ENCODE peak calls at places on chromosomes 6 and 20, in seven cellular contexts. X is PC-3, S is neural progenitor cell, T is left lung, P is pancreas, C is lung, U is cardiac muscle cell. D is an unnamed sample. For H3K9me3, the result is how much of the 10 kb centered on the place peaks cover.

GRCh38 chr6:137166247-137167098 is 7.0 kb downstream of the IL22RA2 start:
- DNase-seq in X (no peak), S (no peak), T (no peak), P (no peak), C (no peak), U (no peak), D (no peak)

GRCh38 chr20:62539646-62540045 is 63.9 kb upstream of the GATA5 start:
- DNase-seq in X (no peak), S (no peak), T (no peak), P (no peak), C (no peak), U (no peak), D (no peak)

GRCh38 chr6:69007781-69008180 is 372.7 kb downstream of the ADGRB3 start:
- DNase-seq in X (no peak), S (no peak), T (no peak), P (no peak), C (no peak), U (no peak), D (no peak)

GRCh38 chr6:1611572-1612385 is 2.1 kb downstream of the FOXC1 start:
- DNase-seq in X (peak), S (peak), T (no peak), P (no peak), C (no peak), U (peak), D (no peak)

GRCh38 chr20:17628101-17628841 is 53.8 kb downstream of the RRBP1 start:
- DNase-seq in X (no peak), S (no peak), T (peak), P (peak), C (no peak), U (no peak), D (peak)

GRCh38 chr20:40457404-40457803 is 231.6 kb downstream of the MAFB start:
- DNase-seq in X (no peak), S (peak), T (no peak), P (no peak), C (no peak), U (no peak), D (no peak)

GRCh38 chr20:48052492-48052870 is 267.2 kb upstream of the SULF2 start:
- DNase-seq in X (peak), S (no peak), T (no peak), P (no peak), C (no peak), U (peak), D (no peak)

GRCh38 chr20:25058051-25058796 is at the start of gene ACSS1:
- DNase-seq in X (peak), S (peak), T (peak), P (peak), C (peak), U (peak), D (peak)

DNA sequence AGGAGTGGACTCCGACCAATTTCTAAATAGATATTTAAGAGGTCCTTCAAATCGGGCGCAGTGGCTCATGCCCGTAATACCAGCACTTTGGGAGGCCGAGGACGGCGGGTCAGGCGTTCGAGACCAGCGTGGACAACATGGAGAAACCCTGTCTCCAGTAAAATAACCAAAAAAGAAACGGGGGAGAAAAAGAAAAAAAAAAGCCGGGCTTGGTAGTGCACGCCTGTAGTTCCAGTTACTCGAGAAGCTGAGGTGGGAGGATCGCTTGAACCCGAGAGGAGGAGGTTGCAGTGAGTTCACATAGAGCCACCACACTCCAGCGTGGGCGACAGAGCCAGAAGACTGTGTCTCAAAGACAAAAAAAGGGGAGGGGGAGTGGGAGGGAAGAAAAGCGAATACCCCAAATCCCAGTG is 53.3 kb upstream of the HFE start:
- DNase-seq in X (no peak), S (peak), T (no peak), P (peak), C (no peak), U (no peak), D (no peak)
- H3K4me3 ChIP-seq in X (peak), S (peak), T (peak), P (no peak), C (no peak), U (peak), D (peak)

GRCh38 chr6:75169689-75170088 is 36.2 kb downstream of the COL12A1 start:
- DNase-seq in X (no peak), S (no peak), T (no peak), P (no peak), C (no peak), U (no peak), D (no peak)
- TF ChIP-seq CTCF in X (no peak), S (no peak), T (no peak), P (no peak), C (no peak), U (no peak), D (no peak)

GRCh38 chr6:113466526-113466925 is 390.6 kb upstream of the MARCKS start:
- DNase-seq in X (no peak), S (no peak), T (no peak), P (no peak), C (no peak), U (no peak), D (no peak)
- H3K9me3 ChIP-seq in X (under half), S (under half), T (under half), P (under half), C (under half), U (under half), D (under half)

DNA sequence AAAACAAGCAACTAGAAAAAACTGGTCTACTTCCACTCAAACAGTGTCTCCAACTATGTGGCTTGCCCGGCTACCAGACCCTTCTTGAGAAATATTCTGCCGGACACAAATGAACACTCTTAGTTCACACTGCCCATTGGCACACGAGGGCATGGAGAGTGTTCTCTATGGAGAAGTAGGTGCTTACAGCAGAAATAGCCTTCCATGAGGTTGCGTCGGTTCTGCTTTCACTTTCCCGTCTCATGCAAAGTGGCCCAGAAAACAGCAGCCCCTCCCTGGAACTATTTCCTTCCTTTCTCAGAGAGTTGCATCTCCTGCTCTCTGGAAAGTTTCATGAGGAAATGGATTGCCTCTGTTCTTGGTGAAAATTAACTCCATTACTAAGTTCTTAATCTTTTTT is 9.5 kb upstream of the HLA-DOA start:
- DNase-seq in X (no peak), S (no peak), T (peak), P (no peak), C (peak), U (peak), D (peak)
- H3K4me3 ChIP-seq in X (no peak), S (no peak), T (no peak), P (no peak), C (no peak), U (no peak), D (no peak)

GRCh38 chr6:36075656-36076055 is 48.0 kb downstream of the MAPK14 start:
- DNase-seq in X (peak), S (no peak), T (no peak), P (no peak), C (no peak), U (no peak), D (no peak)
- TF ChIP-seq CTCF in X (peak), S (peak), T (peak), P (no peak), C (no peak), U (no peak), D (no peak)

GRCh38 chr6:27352850-27353249 is 35.7 kb upstream of the ZNF391 start:
- DNase-seq in X (no peak), S (no peak), T (no peak), P (no peak), C (no peak), U (no peak), D (no peak)

GRCh38 chr6:27359231-27359630 is 29.3 kb upstream of the ZNF391 start:
- DNase-seq in X (no peak), S (no peak), T (no peak), P (no peak), C (no peak), U (no peak), D (no peak)

GRCh38 chr6:27358786-27359185 is 29.8 kb upstream of the ZNF391 start:
- DNase-seq in X (no peak), S (no peak), T (no peak), P (no peak), C (no peak), U (no peak), D (no peak)
- H3K9me3 ChIP-seq in X (half or more), S (under half), T (half or more), P (under half), C (under half), U (under half), D (half or more)

D was measured in heart left ventricle.